ENCODE peak calls at places on chromosomes 4 and X, in seven cellular contexts. One of them, this sample, is unnamed.

GRCh38 chr4:54861201-54861600 is 203.4 kb downstream of the KIT start:
- DNase-seq in WERI-Rb-1: no peak
- DNase-seq in fibroblast of mammary gland: no peak
- DNase-seq in RWPE2: no peak
- DNase-seq in epithelial cell of esophagus: no peak
- DNase-seq in GM10248: no peak
- DNase-seq in AG04450: no peak
- DNase-seq in this sample: no peak

GRCh38 chr4:100188829-100189228 is 1.4 kb downstream of the DDIT4L start:
- DNase-seq in epithelial cell of esophagus: peak
- DNase-seq in WERI-Rb-1: peak
- DNase-seq in AG04450: no peak
- DNase-seq in GM10248: no peak
- DNase-seq in RWPE2: no peak
- DNase-seq in fibroblast of mammary gland: no peak
- DNase-seq in this sample: no peak

GRCh38 chr4:47213971-47214370 is 182.6 kb downstream of the GABRB1 start:
- DNase-seq in fibroblast of mammary gland: peak
- DNase-seq in AG04450: peak
- DNase-seq in WERI-Rb-1: no peak
- DNase-seq in GM10248: no peak
- DNase-seq in RWPE2: no peak
- DNase-seq in epithelial cell of esophagus: peak
- DNase-seq in this sample: no peak

GRCh38 chr4:158824425-158825274 is 55.8 kb downstream of the FNIP2 start:
- DNase-seq in RWPE2: no peak
- DNase-seq in AG04450: no peak
- DNase-seq in fibroblast of mammary gland: peak
- DNase-seq in epithelial cell of esophagus: peak
- DNase-seq in GM10248: no peak
- DNase-seq in WERI-Rb-1: no peak
- DNase-seq in this sample: no peak

GRCh38 chrX:56797966-56798711 is 69.1 kb downstream of the NBDY start:
- DNase-seq in RWPE2: no peak
- DNase-seq in AG04450: no peak
- DNase-seq in WERI-Rb-1: peak
- DNase-seq in fibroblast of mammary gland: no peak
- DNase-seq in GM10248: no peak
- DNase-seq in epithelial cell of esophagus: no peak
- DNase-seq in this sample: peak

GRCh38 chrX:40173662-40174593 is 76.2 kb upstream of the BCOR start:
- DNase-seq in GM10248: no peak
- DNase-seq in fibroblast of mammary gland: no peak
- DNase-seq in WERI-Rb-1: peak
- DNase-seq in AG04450: no peak
- DNase-seq in epithelial cell of esophagus: no peak
- DNase-seq in RWPE2: no peak
- DNase-seq in this sample: peak

GRCh38 chr4:42302348-42302747 is 94.9 kb upstream of the SHISA3 start:
- DNase-seq in RWPE2: no peak
- DNase-seq in AG04450: no peak
- DNase-seq in WERI-Rb-1: peak
- DNase-seq in epithelial cell of esophagus: peak
- DNase-seq in fibroblast of mammary gland: peak
- DNase-seq in GM10248: no peak
- DNase-seq in this sample: no peak

GRCh38 chrX:68647156-68647957 is at the start of gene STARD8:
- DNase-seq in epithelial cell of esophagus: peak
- DNase-seq in AG04450: no peak
- DNase-seq in fibroblast of mammary gland: peak
- DNase-seq in GM10248: no peak
- DNase-seq in WERI-Rb-1: peak
- DNase-seq in RWPE2: no peak
- DNase-seq in this sample: no peak

GRCh38 chr4:165138843-165139242 is 26.2 kb upstream of the TMEM192 start:
- DNase-seq in RWPE2: no peak
- DNase-seq in AG04450: no peak
- DNase-seq in epithelial cell of esophagus: no peak
- DNase-seq in fibroblast of mammary gland: no peak
- DNase-seq in WERI-Rb-1: no peak
- DNase-seq in GM10248: no peak
- DNase-seq in this sample: no peak

GRCh38 chr4:104716584-104716983 is 221.9 kb upstream of the CXXC4 start:
- DNase-seq in epithelial cell of esophagus: no peak
- DNase-seq in fibroblast of mammary gland: no peak
- DNase-seq in RWPE2: no peak
- DNase-seq in AG04450: no peak
- DNase-seq in GM10248: no peak
- DNase-seq in WERI-Rb-1: no peak
- DNase-seq in this sample: no peak

GRCh38 chr4:148315049-148315448 is 127.2 kb downstream of the NR3C2 start:
- DNase-seq in fibroblast of mammary gland: peak
- DNase-seq in WERI-Rb-1: no peak
- DNase-seq in epithelial cell of esophagus: no peak
- DNase-seq in GM10248: no peak
- DNase-seq in RWPE2: no peak
- DNase-seq in AG04450: no peak
- DNase-seq in this sample: no peak

GRCh38 chr4:169096221-169096620 is 86.2 kb upstream of the CBR4 start:
- DNase-seq in epithelial cell of esophagus: no peak
- DNase-seq in WERI-Rb-1: peak
- DNase-seq in RWPE2: no peak
- DNase-seq in AG04450: no peak
- DNase-seq in fibroblast of mammary gland: no peak
- DNase-seq in GM10248: no peak
- DNase-seq in this sample: no peak

GRCh38 chr4:152434011-152434410 is 101.9 kb downstream of the FBXW7 start:
- DNase-seq in RWPE2: no peak
- DNase-seq in epithelial cell of esophagus: no peak
- DNase-seq in GM10248: no peak
- DNase-seq in AG04450: no peak
- DNase-seq in fibroblast of mammary gland: no peak
- DNase-seq in WERI-Rb-1: no peak
- DNase-seq in this sample: no peak

GRCh38 chr4:185127021-185127925 is 15.8 kb upstream of the SLC25A4 start:
- DNase-seq in WERI-Rb-1: peak
- DNase-seq in fibroblast of mammary gland: no peak
- DNase-seq in GM10248: peak
- DNase-seq in RWPE2: no peak
- DNase-seq in AG04450: no peak
- DNase-seq in epithelial cell of esophagus: peak
- DNase-seq in this sample: no peak

GRCh38 chr4:108512615-108513505 is 107.5 kb upstream of the RPL34 start:
- DNase-seq in RWPE2: peak
- DNase-seq in epithelial cell of esophagus: peak
- DNase-seq in AG04450: peak
- DNase-seq in fibroblast of mammary gland: peak
- DNase-seq in GM10248: no peak
- DNase-seq in WERI-Rb-1: peak
- DNase-seq in this sample: no peak

GRCh38 chr4:48127882-48128394 is 6.1 kb downstream of the TXK start:
- DNase-seq in GM10248: peak
- DNase-seq in RWPE2: peak
- DNase-seq in AG04450: peak
- DNase-seq in WERI-Rb-1: peak
- DNase-seq in epithelial cell of esophagus: peak
- DNase-seq in fibroblast of mammary gland: peak
- DNase-seq in this sample: no peak

GRCh38 chr4:146110847-146111485 is 64.6 kb upstream of the LSM6 start:
- DNase-seq in fibroblast of mammary gland: no peak
- DNase-seq in GM10248: no peak
- DNase-seq in RWPE2: no peak
- DNase-seq in AG04450: no peak
- DNase-seq in epithelial cell of esophagus: no peak
- DNase-seq in WERI-Rb-1: no peak
- DNase-seq in this sample: no peak

GRCh38 chrX:118727686-118728339 is 407 bp downstream of the IL13RA1 start:
- DNase-seq in epithelial cell of esophagus: no peak
- DNase-seq in WERI-Rb-1: peak
- DNase-seq in RWPE2: no peak
- DNase-seq in AG04450: no peak
- DNase-seq in GM10248: no peak
- DNase-seq in fibroblast of mammary gland: peak
- DNase-seq in this sample: no peak

GRCh38 chr4:177485528-177485927 is 43.3 kb upstream of the AGA start:
- DNase-seq in WERI-Rb-1: no peak
- DNase-seq in RWPE2: no peak
- DNase-seq in GM10248: no peak
- DNase-seq in epithelial cell of esophagus: peak
- DNase-seq in fibroblast of mammary gland: peak
- DNase-seq in AG04450: peak
- DNase-seq in this sample: no peak

GRCh38 chr4:25861422-25861926 is 1.3 kb downstream of the SEL1L3 start:
- DNase-seq in GM10248: no peak
- DNase-seq in AG04450: no peak
- DNase-seq in epithelial cell of esophagus: no peak
- DNase-seq in WERI-Rb-1: no peak
- DNase-seq in RWPE2: no peak
- DNase-seq in fibroblast of mammary gland: peak
- DNase-seq in this sample: no peak

GRCh38 chr4:19983072-19983471 is 268.6 kb upstream of the SLIT2 start:
- DNase-seq in GM10248: no peak
- DNase-seq in RWPE2: no peak
- DNase-seq in AG04450: peak
- DNase-seq in WERI-Rb-1: no peak
- DNase-seq in fibroblast of mammary gland: peak
- DNase-seq in epithelial cell of esophagus: peak
- DNase-seq in this sample: no peak

GRCh38 chr4:114225462-114225861 is 246.0 kb upstream of the ARSJ start:
- DNase-seq in AG04450: no peak
- DNase-seq in GM10248: no peak
- DNase-seq in RWPE2: no peak
- DNase-seq in WERI-Rb-1: no peak
- DNase-seq in epithelial cell of esophagus: no peak
- DNase-seq in fibroblast of mammary gland: no peak
- DNase-seq in this sample: no peak

GRCh38 chrX:16033336-16033735 is 90.0 kb upstream of the GRPR start:
- DNase-seq in AG04450: peak
- DNase-seq in GM10248: no peak
- DNase-seq in WERI-Rb-1: no peak
- DNase-seq in epithelial cell of esophagus: peak
- DNase-seq in RWPE2: no peak
- DNase-seq in fibroblast of mammary gland: peak
- DNase-seq in this sample: no peak

GRCh38 chrX:20506739-20507138 is 240.0 kb upstream of the RPS6KA3 start:
- DNase-seq in fibroblast of mammary gland: no peak
- DNase-seq in AG04450: no peak
- DNase-seq in GM10248: no peak
- DNase-seq in WERI-Rb-1: no peak
- DNase-seq in RWPE2: no peak
- DNase-seq in epithelial cell of esophagus: peak
- DNase-seq in this sample: no peak

GRCh38 chrX:119482497-119483480 is 14.5 kb downstream of the SLC25A5 start:
- DNase-seq in AG04450: no peak
- DNase-seq in fibroblast of mammary gland: peak
- DNase-seq in epithelial cell of esophagus: peak
- DNase-seq in WERI-Rb-1: no peak
- DNase-seq in RWPE2: no peak
- DNase-seq in GM10248: peak
- DNase-seq in this sample: no peak

GRCh38 chr4:77862478-77863216 is at the start of gene MRPL1:
- DNase-seq in GM10248: peak
- DNase-seq in epithelial cell of esophagus: peak
- DNase-seq in WERI-Rb-1: peak
- DNase-seq in RWPE2: peak
- DNase-seq in AG04450: peak
- DNase-seq in fibroblast of mammary gland: peak
- DNase-seq in this sample: no peak

GRCh38 chr4:8346838-8347605 is 77.5 kb downstream of the HTRA3 start:
- DNase-seq in fibroblast of mammary gland: no peak
- DNase-seq in AG04450: no peak
- DNase-seq in epithelial cell of esophagus: no peak
- DNase-seq in WERI-Rb-1: no peak
- DNase-seq in RWPE2: no peak
- DNase-seq in GM10248: no peak
- DNase-seq in this sample: peak

GRCh38 chr4:11293866-11294265 is 134.8 kb downstream of the HS3ST1 start:
- DNase-seq in fibroblast of mammary gland: peak
- DNase-seq in GM10248: no peak
- DNase-seq in RWPE2: no peak
- DNase-seq in WERI-Rb-1: no peak
- DNase-seq in epithelial cell of esophagus: peak
- DNase-seq in AG04450: no peak
- DNase-seq in this sample: no peak

GRCh38 chrX:24201216-24201615 is 51.7 kb downstream of the ZFX start:
- DNase-seq in RWPE2: no peak
- DNase-seq in GM10248: no peak
- DNase-seq in epithelial cell of esophagus: peak
- DNase-seq in fibroblast of mammary gland: no peak
- DNase-seq in AG04450: no peak
- DNase-seq in WERI-Rb-1: no peak
- DNase-seq in this sample: no peak

DNA sequence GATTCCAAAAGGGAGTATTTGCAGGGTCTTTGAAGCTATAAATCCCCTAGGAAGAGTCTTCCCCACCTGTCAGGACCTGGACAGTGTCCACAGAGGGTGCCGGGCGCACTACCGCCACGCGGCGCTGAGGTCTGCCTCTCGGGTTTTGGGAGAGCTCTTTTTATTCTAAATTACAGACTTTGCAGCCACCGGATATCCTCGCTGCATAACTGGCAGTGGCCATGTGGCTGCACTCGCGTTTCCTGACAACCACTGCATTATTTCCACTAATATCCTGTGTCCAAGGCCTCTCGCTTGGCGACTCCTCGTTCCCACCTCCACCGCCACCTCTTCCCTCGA is 608 bp upstream of the TMEM131L start:
- DNase-seq in GM10248: peak
- DNase-seq in RWPE2: no peak
- DNase-seq in fibroblast of mammary gland: peak
- DNase-seq in AG04450: no peak
- DNase-seq in epithelial cell of esophagus: peak
- DNase-seq in WERI-Rb-1: no peak
- DNase-seq in this sample: no peak
- TF ChIP-seq CTCF in GM10248: no peak
- TF ChIP-seq CTCF in RWPE2: peak
- TF ChIP-seq CTCF in fibroblast of mammary gland: peak
- TF ChIP-seq CTCF in AG04450: peak
- TF ChIP-seq CTCF in epithelial cell of esophagus: peak
- TF ChIP-seq CTCF in WERI-Rb-1: no peak
- TF ChIP-seq CTCF in this sample: peak

GRCh38 chr4:103032575-103032974 is 13.1 kb upstream of the SLC9B1 start:
- DNase-seq in AG04450: no peak
- DNase-seq in epithelial cell of esophagus: peak
- DNase-seq in fibroblast of mammary gland: peak
- DNase-seq in WERI-Rb-1: peak
- DNase-seq in RWPE2: no peak
- DNase-seq in GM10248: no peak
- DNase-seq in this sample: no peak
- TF ChIP-seq CTCF in AG04450: peak
- TF ChIP-seq CTCF in epithelial cell of esophagus: peak
- TF ChIP-seq CTCF in fibroblast of mammary gland: peak
- TF ChIP-seq CTCF in WERI-Rb-1: peak
- TF ChIP-seq CTCF in RWPE2: peak
- TF ChIP-seq CTCF in GM10248: peak
- TF ChIP-seq CTCF in this sample: peak

GRCh38 chrX:25968920-25969319 is 169.2 kb upstream of the MAGEB18 start:
- DNase-seq in fibroblast of mammary gland: peak
- DNase-seq in epithelial cell of esophagus: peak
- DNase-seq in WERI-Rb-1: peak
- DNase-seq in RWPE2: no peak
- DNase-seq in AG04450: peak
- DNase-seq in GM10248: no peak
- DNase-seq in this sample: peak
- TF ChIP-seq CTCF in fibroblast of mammary gland: peak
- TF ChIP-seq CTCF in epithelial cell of esophagus: peak
- TF ChIP-seq CTCF in WERI-Rb-1: peak
- TF ChIP-seq CTCF in RWPE2: peak
- TF ChIP-seq CTCF in AG04450: peak
- TF ChIP-seq CTCF in GM10248: no peak
- TF ChIP-seq CTCF in this sample: peak

GRCh38 chr4:189802884-189803283 is 137.8 kb upstream of the FRG1 start:
- DNase-seq in epithelial cell of esophagus: no peak
- DNase-seq in RWPE2: no peak
- DNase-seq in WERI-Rb-1: no peak
- DNase-seq in GM10248: no peak
- DNase-seq in AG04450: no peak
- DNase-seq in fibroblast of mammary gland: no peak
- DNase-seq in this sample: no peak
- TF ChIP-seq CTCF in epithelial cell of esophagus: no peak
- TF ChIP-seq CTCF in RWPE2: no peak
- TF ChIP-seq CTCF in WERI-Rb-1: peak
- TF ChIP-seq CTCF in GM10248: no peak
- TF ChIP-seq CTCF in AG04450: no peak
- TF ChIP-seq CTCF in fibroblast of mammary gland: no peak
- TF ChIP-seq CTCF in this sample: peak

This sample was measured in chondrocyte.